ENCODE peak calls at places on chromosomes 1 and 21, in six cellular contexts. L is mucosa of descending colon; B is NCI-H1436; U is stimulated activated CD8-positive, alpha-beta memory T cell treated with anti-CD3 and anti-CD28 coated beads, Interleukin-4, amount 100 ng/mL, for 4 hours; P is astrocyte of the spinal cord; C is non-pigmented ciliary epithelial cell. E is an unnamed sample.

GRCh38 chr1:54716299-54717047 is 812 bp downstream of the TTC4 start:
- DNase-seq in C (peak; percentile 38), B (no peak), U (no peak), P (peak; percentile 69), L (no peak), E (no peak)

GRCh38 chr21:43759651-43760050 is 16.5 kb downstream of the CSTB start:
- DNase-seq in B (no peak), L (no peak), P (no peak), U (no peak), C (no peak), E (no peak)

GRCh38 chr1:233617025-233617424 is 3.1 kb downstream of the KCNK1 start:
- DNase-seq in U (no peak), L (no peak), C (no peak), B (no peak), P (no peak), E (no peak)

GRCh38 chr1:240190881-240191385 is 99.2 kb downstream of the FMN2 start:
- DNase-seq in P (peak; percentile 99), C (peak; percentile 96), L (peak; percentile 19), U (no peak), B (peak; percentile 51), E (no peak)

GRCh38 chr21:21029159-21029558 is 30.9 kb downstream of the NCAM2 start:
- DNase-seq in P (peak; percentile 41), U (no peak), C (no peak), L (no peak), B (no peak), E (no peak)

GRCh38 chr1:229792576-229792975 is 166.5 kb downstream of the URB2 start:
- DNase-seq in B (no peak), C (no peak), U (no peak), P (no peak), L (no peak), E (no peak)

GRCh38 chr1:181143081-181143859 is 54.8 kb downstream of the IER5 start:
- DNase-seq in P (no peak), C (no peak), B (no peak), U (no peak), L (no peak), E (no peak)

GRCh38 chr1:245160976-245161375 is 6.2 kb downstream of the KIF26B start:
- DNase-seq in P (no peak), L (no peak), C (no peak), U (no peak), B (no peak), E (no peak)

GRCh38 chr1:82371844-82372498 is 571.2 kb downstream of the ADGRL2 start:
- DNase-seq in C (no peak), P (no peak), U (no peak), B (no peak), L (no peak), E (no peak)

E was measured in SW 1271.